ENCODE peak calls at places on chromosome 17, in nine cellular contexts. One of them, this sample, is unnamed.

GRCh38 chr17:61284174-61284573 is 115.5 kb upstream of the TBX2 start:
- DNase-seq in brain microvascular endothelial cell: peak
- DNase-seq in A549: no peak
- DNase-seq in neural progenitor cell: no peak
- DNase-seq in HCT116: no peak
- DNase-seq in vagina: no peak
- DNase-seq in NB4: no peak
- DNase-seq in AG04450: no peak
- DNase-seq in ascending aorta: no peak
- DNase-seq in this sample: peak

GRCh38 chr17:74520790-74521480 is 10.3 kb downstream of the CD300LB start:
- DNase-seq in A549: no peak
- DNase-seq in AG04450: no peak
- DNase-seq in neural progenitor cell: no peak
- DNase-seq in ascending aorta: no peak
- DNase-seq in NB4: peak
- DNase-seq in HCT116: no peak
- DNase-seq in vagina: peak
- DNase-seq in brain microvascular endothelial cell: no peak
- DNase-seq in this sample: no peak

GRCh38 chr17:50507871-50508572 is at the start of gene MYCBPAP:
- DNase-seq in NB4: no peak
- DNase-seq in neural progenitor cell: peak
- DNase-seq in ascending aorta: peak
- DNase-seq in vagina: no peak
- DNase-seq in A549: peak
- DNase-seq in HCT116: no peak
- DNase-seq in brain microvascular endothelial cell: peak
- DNase-seq in AG04450: peak
- DNase-seq in this sample: no peak

GRCh38 chr17:49016775-49017463 is 19.7 kb downstream of the IGF2BP1 start:
- DNase-seq in HCT116: peak
- DNase-seq in A549: peak
- DNase-seq in neural progenitor cell: no peak
- DNase-seq in vagina: peak
- DNase-seq in AG04450: peak
- DNase-seq in NB4: no peak
- DNase-seq in ascending aorta: no peak
- DNase-seq in brain microvascular endothelial cell: no peak
- DNase-seq in this sample: no peak

GRCh38 chr17:58387834-58388233 is 29.5 kb downstream of the RNF43 start:
- DNase-seq in A549: no peak
- DNase-seq in ascending aorta: no peak
- DNase-seq in NB4: no peak
- DNase-seq in brain microvascular endothelial cell: no peak
- DNase-seq in AG04450: no peak
- DNase-seq in HCT116: peak
- DNase-seq in vagina: no peak
- DNase-seq in neural progenitor cell: no peak
- DNase-seq in this sample: no peak

GRCh38 chr17:44014133-44014436 is 678 bp downstream of the TMEM101 start:
- DNase-seq in vagina: no peak
- DNase-seq in A549: no peak
- DNase-seq in HCT116: no peak
- DNase-seq in ascending aorta: no peak
- DNase-seq in NB4: no peak
- DNase-seq in neural progenitor cell: no peak
- DNase-seq in AG04450: no peak
- DNase-seq in brain microvascular endothelial cell: no peak
- DNase-seq in this sample: no peak

GRCh38 chr17:55295411-55296170 is 30.8 kb downstream of the HLF start:
- DNase-seq in vagina: no peak
- DNase-seq in HCT116: peak
- DNase-seq in A549: peak
- DNase-seq in ascending aorta: no peak
- DNase-seq in brain microvascular endothelial cell: peak
- DNase-seq in neural progenitor cell: peak
- DNase-seq in NB4: peak
- DNase-seq in AG04450: peak
- DNase-seq in this sample: no peak

GRCh38 chr17:49436174-49436573 is 21.5 kb upstream of the PHB1 start:
- DNase-seq in AG04450: no peak
- DNase-seq in NB4: no peak
- DNase-seq in A549: no peak
- DNase-seq in HCT116: no peak
- DNase-seq in brain microvascular endothelial cell: no peak
- DNase-seq in ascending aorta: no peak
- DNase-seq in neural progenitor cell: no peak
- DNase-seq in vagina: no peak
- DNase-seq in this sample: no peak

GRCh38 chr17:48181653-48182052 is 74.1 kb downstream of the SNX11 start:
- DNase-seq in HCT116: peak
- DNase-seq in vagina: no peak
- DNase-seq in neural progenitor cell: peak
- DNase-seq in AG04450: no peak
- DNase-seq in A549: peak
- DNase-seq in NB4: peak
- DNase-seq in ascending aorta: no peak
- DNase-seq in brain microvascular endothelial cell: peak
- DNase-seq in this sample: no peak

GRCh38 chr17:80937501-80938356 is 53.9 kb upstream of the CHMP6 start:
- DNase-seq in NB4: peak
- DNase-seq in ascending aorta: no peak
- DNase-seq in A549: no peak
- DNase-seq in HCT116: no peak
- DNase-seq in brain microvascular endothelial cell: no peak
- DNase-seq in neural progenitor cell: peak
- DNase-seq in AG04450: no peak
- DNase-seq in vagina: no peak
- DNase-seq in this sample: no peak

GRCh38 chr17:71765437-71765836 is 355.4 kb upstream of the SOX9 start:
- DNase-seq in brain microvascular endothelial cell: no peak
- DNase-seq in ascending aorta: no peak
- DNase-seq in neural progenitor cell: no peak
- DNase-seq in AG04450: no peak
- DNase-seq in A549: no peak
- DNase-seq in NB4: no peak
- DNase-seq in HCT116: no peak
- DNase-seq in vagina: no peak
- DNase-seq in this sample: no peak

GRCh38 chr17:37490638-37491614 is 1.2 kb downstream of the DUSP14 start:
- DNase-seq in NB4: peak
- DNase-seq in A549: peak
- DNase-seq in HCT116: peak
- DNase-seq in ascending aorta: no peak
- DNase-seq in AG04450: no peak
- DNase-seq in neural progenitor cell: peak
- DNase-seq in vagina: no peak
- DNase-seq in brain microvascular endothelial cell: peak
- DNase-seq in this sample: no peak

GRCh38 chr17:63975541-63976092 is 2.9 kb upstream of the SCN4A start:
- DNase-seq in A549: no peak
- DNase-seq in AG04450: no peak
- DNase-seq in brain microvascular endothelial cell: no peak
- DNase-seq in HCT116: no peak
- DNase-seq in vagina: no peak
- DNase-seq in neural progenitor cell: no peak
- DNase-seq in NB4: no peak
- DNase-seq in ascending aorta: no peak
- DNase-seq in this sample: no peak

GRCh38 chr17:27519550-27519949 is 63.3 kb downstream of the KSR1 start:
- DNase-seq in AG04450: no peak
- DNase-seq in neural progenitor cell: no peak
- DNase-seq in NB4: no peak
- DNase-seq in vagina: no peak
- DNase-seq in HCT116: no peak
- DNase-seq in ascending aorta: no peak
- DNase-seq in A549: no peak
- DNase-seq in brain microvascular endothelial cell: no peak
- DNase-seq in this sample: no peak

GRCh38 chr17:82943751-82944150 is 103.9 kb upstream of the ZNF750 start:
- DNase-seq in NB4: no peak
- DNase-seq in neural progenitor cell: no peak
- DNase-seq in A549: no peak
- DNase-seq in HCT116: no peak
- DNase-seq in AG04450: no peak
- DNase-seq in vagina: no peak
- DNase-seq in brain microvascular endothelial cell: no peak
- DNase-seq in ascending aorta: no peak
- DNase-seq in this sample: no peak

DNA sequence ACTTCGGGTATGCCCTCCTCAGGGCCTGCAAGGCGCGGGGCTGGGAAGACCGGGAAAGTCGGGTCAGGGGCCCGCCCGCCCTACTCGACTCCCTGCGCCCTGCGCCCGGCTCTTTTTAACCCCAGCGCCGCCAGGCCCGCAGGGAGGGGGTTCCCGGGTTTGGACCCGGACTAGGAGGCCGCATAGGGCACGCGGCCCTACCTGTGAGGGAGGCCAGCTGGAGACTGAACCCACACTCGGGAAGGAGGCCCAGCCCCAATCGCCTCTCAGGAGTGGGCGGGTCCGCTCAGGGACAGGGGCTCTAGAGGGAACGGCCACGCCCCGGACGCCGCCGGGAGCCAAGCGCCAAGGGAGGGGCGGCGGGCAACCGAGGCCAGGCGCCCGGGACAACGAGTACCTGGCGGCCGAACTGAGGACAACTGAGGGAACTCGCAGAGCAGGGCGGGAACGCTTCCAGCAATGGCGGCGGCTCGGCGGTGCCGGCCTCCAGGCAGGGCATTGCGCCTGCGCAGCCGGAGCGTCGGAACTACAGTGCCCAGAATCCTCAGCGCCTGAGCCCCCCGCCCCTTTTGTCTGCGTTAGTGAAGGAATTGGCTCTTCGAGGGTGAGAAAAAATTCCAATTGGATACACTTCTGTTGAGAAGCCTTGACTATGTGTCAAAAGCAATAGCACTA is at the start of gene ZNF624:
- DNase-seq in A549: peak
- DNase-seq in neural progenitor cell: peak
- DNase-seq in NB4: peak
- DNase-seq in vagina: no peak
- DNase-seq in ascending aorta: peak
- DNase-seq in brain microvascular endothelial cell: peak
- DNase-seq in AG04450: peak
- DNase-seq in HCT116: peak
- DNase-seq in this sample: peak
- TF ChIP-seq CTCF in A549: no peak
- TF ChIP-seq CTCF in neural progenitor cell: no peak
- TF ChIP-seq CTCF in NB4: no peak
- TF ChIP-seq CTCF in vagina: no peak
- TF ChIP-seq CTCF in ascending aorta: no peak
- TF ChIP-seq CTCF in brain microvascular endothelial cell: no peak
- TF ChIP-seq CTCF in AG04450: no peak
- TF ChIP-seq CTCF in HCT116: no peak
- TF ChIP-seq CTCF in this sample: no peak

GRCh38 chr17:7249830-7250229 is 1.7 kb downstream of the CTDNEP1 start:
- DNase-seq in NB4: peak
- DNase-seq in vagina: no peak
- DNase-seq in ascending aorta: no peak
- DNase-seq in HCT116: no peak
- DNase-seq in brain microvascular endothelial cell: no peak
- DNase-seq in neural progenitor cell: no peak
- DNase-seq in A549: no peak
- DNase-seq in AG04450: no peak
- DNase-seq in this sample: no peak
- H3K4me3 ChIP-seq in NB4: peak
- H3K4me3 ChIP-seq in vagina: peak
- H3K4me3 ChIP-seq in ascending aorta: peak
- H3K4me3 ChIP-seq in HCT116: peak
- H3K4me3 ChIP-seq in brain microvascular endothelial cell: peak
- H3K4me3 ChIP-seq in neural progenitor cell: peak
- H3K4me3 ChIP-seq in A549: peak
- H3K4me3 ChIP-seq in AG04450: peak
- H3K4me3 ChIP-seq in this sample: peak

DNA sequence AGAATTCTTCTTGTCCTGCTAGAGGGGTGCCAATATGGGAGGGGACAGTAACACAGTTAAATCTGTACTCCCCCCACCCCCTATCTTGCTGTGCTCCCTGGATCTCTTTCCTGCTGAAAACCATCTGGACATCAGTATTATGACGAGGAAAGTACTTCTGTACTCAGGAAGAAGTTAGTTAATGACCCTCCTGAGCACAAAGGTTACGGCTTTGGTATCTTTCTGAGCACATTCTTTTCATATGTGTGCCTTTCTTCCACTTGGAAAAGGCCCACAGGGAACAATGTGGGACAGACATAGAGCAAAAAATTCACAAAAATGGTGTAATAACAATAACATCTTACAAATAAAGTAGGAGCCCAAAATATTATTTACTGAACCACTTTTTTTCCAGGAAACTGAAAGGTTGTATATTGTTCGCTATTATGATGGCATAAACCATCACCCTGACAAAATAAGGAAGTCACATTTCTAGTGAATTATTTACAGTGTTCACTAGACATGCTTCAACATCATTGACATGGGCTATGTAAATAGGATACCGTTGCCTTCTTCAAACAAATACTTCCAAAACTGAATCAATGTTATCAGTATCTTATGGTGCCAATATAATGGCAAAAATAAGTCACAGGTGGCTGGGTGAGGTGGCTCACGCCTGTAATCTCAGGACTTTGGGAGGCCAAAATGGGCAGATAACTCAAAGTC is 5.5 kb downstream of the WIPI1 start:
- DNase-seq in neural progenitor cell: no peak
- DNase-seq in NB4: no peak
- DNase-seq in vagina: no peak
- DNase-seq in ascending aorta: no peak
- DNase-seq in HCT116: no peak
- DNase-seq in AG04450: no peak
- DNase-seq in brain microvascular endothelial cell: no peak
- DNase-seq in A549: no peak
- DNase-seq in this sample: no peak
- TF ChIP-seq CTCF in neural progenitor cell: no peak
- TF ChIP-seq CTCF in NB4: no peak
- TF ChIP-seq CTCF in vagina: no peak
- TF ChIP-seq CTCF in ascending aorta: no peak
- TF ChIP-seq CTCF in HCT116: no peak
- TF ChIP-seq CTCF in AG04450: no peak
- TF ChIP-seq CTCF in brain microvascular endothelial cell: no peak
- TF ChIP-seq CTCF in A549: no peak
- TF ChIP-seq CTCF in this sample: no peak

DNA sequence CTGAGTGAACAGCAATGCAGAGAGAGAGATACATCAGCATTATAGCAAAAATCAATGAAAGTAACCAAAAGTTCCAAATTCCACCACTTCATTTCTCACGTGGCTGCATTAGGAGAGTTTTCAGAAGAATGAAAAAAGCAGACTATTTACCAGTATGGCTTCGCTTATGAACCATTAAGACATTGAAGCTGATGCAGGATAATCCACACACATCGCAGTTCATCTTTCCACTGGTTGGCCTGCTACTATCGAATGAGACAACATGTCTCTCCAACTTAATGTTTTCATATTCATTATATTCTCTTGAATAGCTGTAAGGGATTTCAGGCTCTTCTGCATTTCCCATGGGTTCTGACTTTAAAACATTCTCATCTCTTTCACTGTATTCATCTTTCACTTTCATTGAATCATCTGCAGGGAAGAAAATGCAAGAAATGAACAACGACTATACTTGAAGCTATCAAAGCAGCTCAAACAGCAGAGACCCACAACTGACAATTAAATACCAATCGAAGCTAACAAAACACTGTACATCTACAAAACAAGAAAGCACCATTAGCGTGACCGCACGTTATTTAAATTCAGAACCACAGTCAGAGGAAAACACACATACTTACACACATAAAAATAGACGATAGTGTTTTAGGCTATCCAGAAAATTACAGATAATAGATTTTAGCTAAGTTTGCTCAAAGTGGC is 54.9 kb downstream of the GRB7 start:
- DNase-seq in AG04450: no peak
- DNase-seq in A549: no peak
- DNase-seq in ascending aorta: no peak
- DNase-seq in brain microvascular endothelial cell: no peak
- DNase-seq in HCT116: no peak
- DNase-seq in NB4: no peak
- DNase-seq in neural progenitor cell: no peak
- DNase-seq in vagina: no peak
- DNase-seq in this sample: no peak
- H3K4me3 ChIP-seq in AG04450: no peak
- H3K4me3 ChIP-seq in A549: no peak
- H3K4me3 ChIP-seq in ascending aorta: no peak
- H3K4me3 ChIP-seq in brain microvascular endothelial cell: no peak
- H3K4me3 ChIP-seq in HCT116: no peak
- H3K4me3 ChIP-seq in NB4: no peak
- H3K4me3 ChIP-seq in neural progenitor cell: no peak
- H3K4me3 ChIP-seq in vagina: no peak
- H3K4me3 ChIP-seq in this sample: no peak